ENCODE peak calls at places on chromosomes 4 and X, in seven cellular contexts. T is H1, H is SK-N-SH, L is GM12891, G is HepG2, B is K562, O is GM12878. J is an unnamed sample.

GRCh38 chrX:51759055-51759454 is 15.8 kb downstream of the GSPT2 start:
- DNase-seq in T (no peak), O (no peak), B (no peak), L (no peak), G (no peak), H (peak), J (no peak)

GRCh38 chrX:68498044-68498507 is 775 bp upstream of the YIPF6 start:
- DNase-seq in B (no peak), L (no peak), T (no peak), G (peak), O (no peak), H (peak), J (no peak)

GRCh38 chrX:47231167-47231566 is 1.6 kb upstream of the USP11 start:
- DNase-seq in O (no peak), H (no peak), T (no peak), B (no peak), L (no peak), G (no peak), J (no peak)

GRCh38 chr4:141099326-141099725 is 33.9 kb downstream of the RNF150 start:
- DNase-seq in B (no peak), L (no peak), H (no peak), O (no peak), G (no peak), T (no peak), J (no peak)

GRCh38 chr4:161252520-161253141 is 911.2 kb downstream of the FSTL5 start:
- DNase-seq in T (no peak), B (no peak), H (no peak), G (peak), L (no peak), O (peak), J (no peak)

GRCh38 chr4:27068151-27068862 is 207.7 kb downstream of the STIM2 start:
- DNase-seq in B (no peak), G (no peak), T (no peak), H (no peak), L (no peak), O (no peak), J (no peak)

GRCh38 chr4:3671571-3672464 is 94.4 kb upstream of the ADRA2C start:
- DNase-seq in O (no peak), T (no peak), G (peak), B (no peak), H (no peak), L (no peak), J (no peak)

GRCh38 chrX:141669689-141670088 is 28.9 kb downstream of the SPANXD start:
- DNase-seq in B (no peak), L (no peak), T (no peak), H (no peak), O (no peak), G (no peak), J (no peak)

GRCh38 chr4:24322517-24322916 is 261.8 kb downstream of the DHX15 start:
- DNase-seq in G (no peak), O (no peak), H (no peak), T (no peak), L (no peak), B (no peak), J (no peak)

GRCh38 chrX:110985470-110985869 is 110.5 kb upstream of the PAK3 start:
- DNase-seq in T (no peak), B (no peak), G (no peak), O (no peak), L (no peak), H (no peak), J (no peak)

GRCh38 chrX:123959281-123960063 is 2.0 kb upstream of the STAG2 start:
- DNase-seq in L (no peak), H (peak), B (peak), T (no peak), G (no peak), O (no peak), J (peak)

GRCh38 chrX:135890087-135890585 is 3.1 kb downstream of the CT45A10 start:
- DNase-seq in G (no peak), O (no peak), L (no peak), T (no peak), H (no peak), B (no peak), J (no peak)

GRCh38 chr4:139901516-139902327 is 236.1 kb downstream of the MGST2 start:
- DNase-seq in G (no peak), L (no peak), O (no peak), H (peak), T (no peak), B (no peak), J (no peak)

GRCh38 chr4:13893221-13893620 is 265.7 kb upstream of the BOD1L1 start:
- DNase-seq in L (no peak), O (no peak), B (no peak), T (no peak), H (no peak), G (no peak), J (no peak)

GRCh38 chr4:22986262-22986661 is 293.5 kb downstream of the GBA3 start:
- DNase-seq in H (no peak), L (no peak), T (no peak), G (no peak), B (no peak), O (no peak), J (no peak)

GRCh38 chr4:145545538-145546224 is 64.0 kb downstream of the SMAD1 start:
- DNase-seq in H (no peak), G (no peak), L (no peak), B (no peak), T (peak), O (no peak), J (no peak)

GRCh38 chr4:41509411-41510008 is 28.4 kb upstream of the LIMCH1 start:
- DNase-seq in B (no peak), T (no peak), H (no peak), G (no peak), L (no peak), O (no peak), J (no peak)

GRCh38 chr4:176432811-176433540 is 113.2 kb downstream of the SPCS3 start:
- DNase-seq in O (no peak), L (no peak), H (no peak), G (no peak), T (no peak), B (no peak), J (no peak)

GRCh38 chrX:17654116-17654515 is 83.2 kb upstream of the SCML1 start:
- DNase-seq in G (no peak), O (no peak), L (no peak), H (no peak), T (no peak), B (no peak), J (no peak)

GRCh38 chr4:101682946-101683345 is 107.6 kb upstream of the BANK1 start:
- DNase-seq in T (no peak), O (no peak), G (no peak), B (no peak), L (no peak), H (no peak), J (no peak)

GRCh38 chrX:13151806-13152510 is 107.5 kb upstream of the FAM9C start:
- DNase-seq in B (no peak), G (no peak), T (no peak), L (no peak), O (no peak), H (no peak), J (no peak)

GRCh38 chrX:105038672-105039328 is 181.7 kb downstream of the TEX13A start:
- DNase-seq in B (no peak), O (no peak), L (no peak), H (no peak), T (no peak), G (no peak), J (no peak)
- TF ChIP-seq TAF1 in B (no peak), O (no peak), L (no peak), H (no peak), T (no peak), G (no peak), J (no peak)

DNA sequence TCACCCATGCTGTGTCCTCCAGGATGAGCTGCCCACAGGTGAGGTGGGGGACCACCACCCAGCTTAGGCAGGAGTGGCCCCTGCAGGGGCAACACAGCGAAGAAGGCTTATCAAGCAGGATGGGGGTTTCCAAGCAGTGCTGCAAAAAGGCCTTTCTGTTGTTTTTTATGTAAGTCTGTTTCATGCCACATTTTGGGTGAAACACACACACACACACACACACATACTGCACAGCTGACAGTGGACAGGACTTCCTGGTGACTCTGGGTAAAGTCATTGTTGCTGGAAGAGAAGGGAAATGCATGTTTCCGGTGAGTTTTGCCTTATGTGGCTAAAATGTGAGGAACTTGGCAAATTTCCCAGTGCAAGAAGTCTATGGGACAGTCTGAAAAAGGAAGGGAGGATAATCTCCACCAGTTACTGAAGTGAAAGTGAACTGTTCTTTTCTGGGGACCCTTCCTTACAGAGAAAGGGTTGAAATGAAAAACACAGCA is 119.2 kb downstream of the IRF2 start:
- DNase-seq in L (no peak), T (no peak), O (peak), B (peak), G (peak), H (peak), J (peak)
- TF ChIP-seq TAF1 in L (no peak), T (no peak), O (peak), B (no peak), G (no peak), H (no peak), J (no peak)

DNA sequence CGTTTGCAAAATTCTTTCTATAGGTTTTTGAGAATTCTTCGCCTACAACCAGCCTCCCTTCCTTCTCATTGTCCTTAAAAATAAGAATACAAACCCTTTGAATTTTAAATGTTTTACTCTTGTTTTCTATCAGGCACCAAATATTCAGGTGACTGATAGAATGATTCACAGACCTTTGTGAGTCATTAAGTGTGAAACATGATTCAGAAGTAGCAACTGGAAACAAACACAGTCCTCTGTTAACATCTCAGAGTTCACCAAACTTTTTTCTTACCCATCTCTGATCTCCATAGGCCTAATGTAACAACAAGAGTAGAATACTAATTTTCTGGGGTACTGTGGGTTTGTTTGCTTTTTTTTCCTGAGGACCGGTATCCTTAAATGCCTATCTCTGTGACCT is 63.4 kb upstream of the MAB21L2 start:
- DNase-seq in O (no peak), G (no peak), T (no peak), H (no peak), L (no peak), B (no peak), J (no peak)
- TF ChIP-seq TAF1 in O (no peak), G (no peak), T (no peak), H (no peak), L (no peak), B (no peak), J (no peak)

DNA sequence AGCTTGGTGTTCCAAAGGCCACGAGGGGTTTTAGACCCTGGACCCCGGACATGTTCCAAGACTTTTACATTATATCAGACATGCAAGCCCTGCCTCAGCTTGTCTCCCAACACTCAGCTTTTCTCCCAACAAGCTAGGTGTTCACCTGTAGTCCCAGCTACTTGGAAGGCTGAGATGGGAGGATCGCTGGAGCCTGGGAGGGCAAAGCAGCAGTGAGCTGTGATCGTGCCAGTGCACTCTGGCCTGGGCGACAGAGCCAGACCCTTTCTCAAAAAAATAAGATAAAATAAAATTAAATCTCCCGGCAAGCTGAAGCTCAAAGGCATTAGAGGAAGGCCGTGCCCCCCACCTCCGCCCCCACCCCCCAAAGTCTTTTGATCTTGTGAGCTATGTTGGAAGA is 13.7 kb downstream of the CTAG1A start:
- DNase-seq in B (no peak), G (no peak), O (no peak), H (no peak), T (no peak), L (no peak), J (no peak)
- TF ChIP-seq TAF1 in B (no peak), G (no peak), O (no peak), H (no peak), T (no peak), L (no peak), J (no peak)

GRCh38 chr4:97074531-97074930 is 1068.7 kb downstream of the STPG2 start:
- DNase-seq in L (no peak), H (no peak), T (no peak), B (no peak), G (no peak), O (no peak), J (no peak)

GRCh38 chr4:97072666-97073065 is 1070.6 kb downstream of the STPG2 start:
- DNase-seq in G (no peak), B (no peak), H (no peak), T (no peak), O (no peak), L (no peak), J (no peak)

DNA sequence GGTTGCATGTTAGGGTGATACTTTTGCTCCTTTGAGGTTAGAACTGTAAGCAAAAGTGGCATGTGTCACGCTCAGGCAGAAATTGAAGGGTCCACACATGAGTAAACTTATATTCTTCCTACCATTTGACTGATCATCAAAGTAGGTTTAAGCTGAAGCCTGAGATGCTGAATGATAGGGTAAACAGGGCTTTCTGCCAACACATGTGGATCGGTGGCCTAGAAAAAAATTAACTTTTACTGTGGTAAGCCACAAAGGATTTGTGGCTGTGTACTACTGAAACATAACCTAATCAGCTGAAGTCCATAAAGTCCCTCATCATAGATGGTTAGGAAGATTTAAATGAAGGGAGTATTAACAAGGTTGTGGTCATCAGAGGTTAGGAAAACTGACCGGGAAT is 1070.1 kb downstream of the STPG2 start:
- DNase-seq in O (no peak), L (no peak), B (no peak), H (no peak), T (no peak), G (no peak), J (no peak)
- TF ChIP-seq TAF1 in O (no peak), L (no peak), B (no peak), H (no peak), T (no peak), G (no peak), J (no peak)

J was measured in GM12892.